ENCODE peak calls at places on chromosomes 16 and 17, in five cellular contexts. Y is breast epithelium, K is endothelial cell, V is hypothalamus, T is colonic mucosa. M is an unnamed sample.
A peak's percentile ranks its signal among the peaks of the same experiment; 100 is the strongest.

GRCh38 chr17:8003594-8004181 is 1.3 kb downstream of the GUCY2D start:
- DNase-seq in K (no peak), T (no peak), Y (no peak), V (no peak), M (no peak)

GRCh38 chr16:52068447-52069074 is 478.4 kb downstream of the TOX3 start:
- DNase-seq in Y (no peak), V (no peak), K (peak; percentile 42), T (peak; percentile 31), M (peak; percentile 18)

GRCh38 chr16:14405611-14406537 is 224.2 kb downstream of the PARN start:
- DNase-seq in T (peak; percentile 55), Y (no peak), V (no peak), K (peak; percentile 45), M (no peak)

GRCh38 chr16:78742501-78743283 is 643.2 kb downstream of the WWOX start:
- DNase-seq in T (peak; percentile 47), Y (no peak), V (peak; percentile 3), K (no peak), M (peak; percentile 10)

GRCh38 chr17:31216053-31216751 is 80.8 kb downstream of the OMG start:
- DNase-seq in V (no peak), K (no peak), T (no peak), Y (no peak), M (no peak)

GRCh38 chr17:8574687-8575086 is 55.8 kb downstream of the MYH10 start:
- DNase-seq in T (no peak), K (no peak), V (no peak), Y (no peak), M (no peak)

GRCh38 chr17:72640415-72641165 is 451.9 kb downstream of the SLC39A11 start:
- DNase-seq in Y (no peak), T (peak; percentile 86), V (no peak), K (no peak), M (peak; percentile 29)

GRCh38 chr17:49196520-49196919 is 13.9 kb downstream of the GNGT2 start:
- DNase-seq in V (no peak), K (no peak), Y (no peak), T (no peak), M (no peak)

GRCh38 chr17:77400445-77400870 is 259.7 kb downstream of the SEC14L1 start:
- DNase-seq in Y (no peak), V (no peak), T (no peak), K (peak; percentile 66), M (no peak)

GRCh38 chr17:8223356-8224063 is 13.1 kb upstream of the AURKB start:
- DNase-seq in Y (peak; percentile 72), V (peak; percentile 71), K (peak; percentile 58), T (peak; percentile 77), M (peak; percentile 69)

GRCh38 chr16:19524356-19524865 is 669 bp downstream of the CCP110 start:
- DNase-seq in Y (no peak), K (no peak), V (peak; percentile 48), T (no peak), M (no peak)

GRCh38 chr17:34556384-34556783 is 23.0 kb upstream of the TMEM132E start:
- DNase-seq in Y (no peak), K (peak; percentile 59), T (no peak), V (no peak), M (peak; percentile 11)

GRCh38 chr17:71325117-71325516 is 795.7 kb upstream of the SOX9 start:
- DNase-seq in K (no peak), T (no peak), V (no peak), Y (no peak), M (no peak)

GRCh38 chr16:50386819-50387218 is 18.0 kb upstream of the BRD7 start:
- DNase-seq in T (no peak), K (no peak), V (no peak), Y (no peak), M (no peak)

GRCh38 chr17:15261063-15261817 is 3.9 kb downstream of the PMP22 start:
- DNase-seq in Y (peak; percentile 73), T (peak; percentile 43), V (peak; percentile 71), K (peak; percentile 66), M (peak; percentile 70)

GRCh38 chr17:66996926-66997325 is 32.4 kb downstream of the CACNG4 start:
- DNase-seq in V (no peak), Y (no peak), K (no peak), T (no peak), M (no peak)

GRCh38 chr16:72110662-72111615 is 17.3 kb downstream of the DHX38 start:
- DNase-seq in V (no peak), K (no peak), T (no peak), Y (peak; percentile 35), M (no peak)

GRCh38 chr17:79932446-79932845 is 93.2 kb upstream of the CBX4 start:
- DNase-seq in K (no peak), T (no peak), Y (no peak), V (no peak), M (no peak)

GRCh38 chr17:15289285-15290185 is 24.4 kb upstream of the PMP22 start:
- DNase-seq in K (no peak), V (no peak), T (no peak), Y (no peak), M (no peak)

GRCh38 chr16:3960049-3960809 is 79.7 kb upstream of the CREBBP start:
- DNase-seq in T (no peak), Y (no peak), K (no peak), V (no peak), M (peak; percentile 73)

GRCh38 chr17:32936894-32937500 is 9.0 kb downstream of the TMEM98 start:
- DNase-seq in T (peak; percentile 78), Y (peak; percentile 64), K (peak; percentile 81), V (peak; percentile 42), M (peak; percentile 87)

GRCh38 chr17:45942284-45942683 is 47.9 kb downstream of the MAPT start:
- DNase-seq in V (peak; percentile 98), K (no peak), Y (peak; percentile 72), T (no peak), M (peak; percentile 24)

M was measured in thyroid gland.